ENCODE peak calls at places on chromosomes 13 and 19, in seven cellular contexts. H is osteocyte, X is stromal cell of bone marrow, J is dermis blood vessel endothelial cell, D is pancreas, Y is SW 1271, U is C1 segment of cervical spinal cord. G is an unnamed sample.

GRCh38 chr19:6679139-6679538 is 9.2 kb upstream of the TNFSF14 start:
- DNase-seq in H (no peak), X (no peak), J (no peak), D (no peak), Y (no peak), U (no peak), G (no peak)

GRCh38 chr19:48170817-48171347 is 402 bp downstream of the ZSWIM9 start:
- DNase-seq in H (no peak), X (no peak), J (peak), D (no peak), Y (no peak), U (no peak), G (no peak)

GRCh38 chr19:18287836-18288772 is 6.7 kb upstream of the JUND start:
- DNase-seq in H (peak), X (no peak), J (no peak), D (no peak), Y (no peak), U (no peak), G (no peak)

GRCh38 chr13:91652389-91652788 is 254.0 kb downstream of the GPC5 start:
- DNase-seq in H (no peak), X (no peak), J (no peak), D (no peak), Y (no peak), U (no peak), G (no peak)

GRCh38 chr13:33634526-33635111 is 183.3 kb upstream of the RFC3 start:
- DNase-seq in H (no peak), X (no peak), J (no peak), D (no peak), Y (no peak), U (peak), G (no peak)

GRCh38 chr13:110187501-110188161 is 119.3 kb downstream of the COL4A1 start:
- DNase-seq in H (no peak), X (peak), J (peak), D (peak), Y (no peak), U (no peak), G (peak)

GRCh38 chr19:11673608-11674041 is 65.1 kb downstream of the ZNF823 start:
- DNase-seq in H (no peak), X (peak), J (peak), D (peak), Y (no peak), U (peak), G (peak)

GRCh38 chr19:57078802-57079201 is 41.0 kb upstream of the USP29 start:
- DNase-seq in H (no peak), X (no peak), J (no peak), D (no peak), Y (no peak), U (no peak), G (no peak)

GRCh38 chr13:48782429-48782840 is 128.7 kb downstream of the CYSLTR2 start:
- DNase-seq in H (no peak), X (no peak), J (no peak), D (peak), Y (no peak), U (no peak), G (no peak)

G was measured in astrocyte of the cerebellum.